ENCODE peak calls at places on chromosomes 4 and X, in ten cellular contexts. M is left ventricle myocardium inferior; E is HFF-Myc; V is activated CD4-positive, CD25-positive, alpha-beta regulatory T cell; L is tibial nerve; Y is OCI-LY7; Z is AG04450; B is CD4-positive, CD25-positive, alpha-beta regulatory T cell; H is T-helper 22 cell; K is Caki2. S is an unnamed sample.

GRCh38 chr4:72971572-72971971 is 97.9 kb downstream of the COX18 start:
- DNase-seq in E (peak), B (no peak), Y (no peak), Z (peak), K (peak), M (no peak), H (no peak), L (no peak), V (no peak), S (peak)

GRCh38 chr4:121946644-121947043 is 5.2 kb downstream of the TRPC3 start:
- DNase-seq in B (no peak), H (no peak), L (no peak), V (no peak), E (no peak), Y (no peak), Z (no peak), M (no peak), K (no peak), S (no peak)

GRCh38 chr4:107896158-107896645 is 35.1 kb upstream of the CYP2U1 start:
- DNase-seq in H (no peak), V (no peak), M (no peak), Y (no peak), B (no peak), E (peak), K (peak), Z (peak), L (no peak), S (peak)

GRCh38 chr4:24517676-24518075 is 66.7 kb downstream of the DHX15 start:
- DNase-seq in E (no peak), Z (no peak), M (no peak), H (no peak), L (no peak), K (no peak), Y (no peak), B (no peak), V (no peak), S (no peak)

GRCh38 chrX:2700405-2701320 is 9.6 kb downstream of the CD99 start:
- DNase-seq in M (no peak), V (no peak), B (no peak), K (no peak), L (no peak), Y (no peak), Z (no peak), H (no peak), E (no peak), S (no peak)

GRCh38 chrX:108268434-108269080 is 169.7 kb downstream of the COL4A6 start:
- DNase-seq in E (no peak), V (no peak), K (no peak), Z (no peak), B (no peak), Y (no peak), M (no peak), H (no peak), L (no peak), S (no peak)

GRCh38 chr4:30903493-30903892 is 183.3 kb downstream of the PCDH7 start:
- DNase-seq in Y (no peak), K (no peak), H (no peak), Z (no peak), M (no peak), L (no peak), E (no peak), B (no peak), V (no peak), S (peak)

GRCh38 chrX:101206471-101206870 is 13.1 kb upstream of the DRP2 start:
- DNase-seq in M (no peak), K (no peak), V (no peak), Z (no peak), E (peak), L (no peak), Y (peak), B (peak), H (no peak), S (no peak)